ENCODE peak calls at places on chromosomes 13 and 19, in nine cellular contexts. S, B, J, F, V, W, K, P and A are unnamed samples.

GRCh38 chr19:4089400-4089908 is 22.8 kb upstream of the ZBTB7A start:
- DNase-seq in S (no peak), B (no peak), J (no peak), F (peak; percentile 70), V (no peak), W (no peak), K (no peak), P (no peak), A (peak; percentile 78)

GRCh38 chr19:45066921-45067661 is 9.2 kb downstream of the ZNF296 start:
- DNase-seq in S (no peak), B (no peak), J (no peak), F (no peak), V (no peak), W (no peak), K (no peak), P (no peak), A (no peak)

GRCh38 chr13:79995334-79995733 is 345.6 kb downstream of the SPRY2 start:
- DNase-seq in S (no peak), B (no peak), J (no peak), F (no peak), V (no peak), W (peak; percentile 41), K (peak; percentile 66), P (no peak), A (no peak)

GRCh38 chr13:34046457-34046856 is 228.5 kb downstream of the RFC3 start:
- DNase-seq in S (no peak), B (no peak), J (no peak), F (no peak), V (no peak), W (no peak), K (no peak), P (no peak), A (no peak)

GRCh38 chr19:18672044-18672451 is 11.4 kb upstream of the CRTC1 start:
- DNase-seq in S (no peak), B (no peak), J (no peak), F (peak; percentile 74), V (no peak), W (no peak), K (no peak), P (no peak), A (no peak)

GRCh38 chr19:18306903-18307681 is 15.8 kb downstream of the LSM4 start:
- DNase-seq in S (no peak), B (no peak), J (no peak), F (no peak), V (no peak), W (no peak), K (no peak), P (no peak), A (no peak)

GRCh38 chr13:101845501-101846012 is 393.1 kb downstream of the ITGBL1 start:
- DNase-seq in S (no peak), B (no peak), J (no peak), F (no peak), V (peak; percentile 0), W (no peak), K (no peak), P (no peak), A (no peak)

GRCh38 chr19:33402421-33403220 is 29.1 kb downstream of the CEBPG start:
- DNase-seq in S (no peak), B (no peak), J (no peak), F (peak; percentile 50), V (no peak), W (no peak), K (no peak), P (no peak), A (peak; percentile 45)

GRCh38 chr13:61414686-61415664 is 674 bp downstream of the PCDH20 start:
- DNase-seq in S (peak; percentile 76), B (peak; percentile 71), J (no peak), F (peak; percentile 40), V (no peak), W (peak; percentile 45), K (peak; percentile 5), P (no peak), A (peak; percentile 76)

GRCh38 chr13:61410266-61410665 is 5.4 kb downstream of the PCDH20 start:
- DNase-seq in S (no peak), B (no peak), J (no peak), F (no peak), V (no peak), W (no peak), K (no peak), P (no peak), A (no peak)

GRCh38 chr13:61413572-61413971 is 2.1 kb downstream of the PCDH20 start:
- DNase-seq in S (peak; percentile 11), B (peak; percentile 18), J (no peak), F (peak; percentile 30), V (no peak), W (no peak), K (no peak), P (no peak), A (no peak)

GRCh38 chr13:61414136-61414535 is 1.5 kb downstream of the PCDH20 start:
- DNase-seq in S (no peak), B (no peak), J (no peak), F (no peak), V (no peak), W (no peak), K (no peak), P (no peak), A (no peak)

DNA sequence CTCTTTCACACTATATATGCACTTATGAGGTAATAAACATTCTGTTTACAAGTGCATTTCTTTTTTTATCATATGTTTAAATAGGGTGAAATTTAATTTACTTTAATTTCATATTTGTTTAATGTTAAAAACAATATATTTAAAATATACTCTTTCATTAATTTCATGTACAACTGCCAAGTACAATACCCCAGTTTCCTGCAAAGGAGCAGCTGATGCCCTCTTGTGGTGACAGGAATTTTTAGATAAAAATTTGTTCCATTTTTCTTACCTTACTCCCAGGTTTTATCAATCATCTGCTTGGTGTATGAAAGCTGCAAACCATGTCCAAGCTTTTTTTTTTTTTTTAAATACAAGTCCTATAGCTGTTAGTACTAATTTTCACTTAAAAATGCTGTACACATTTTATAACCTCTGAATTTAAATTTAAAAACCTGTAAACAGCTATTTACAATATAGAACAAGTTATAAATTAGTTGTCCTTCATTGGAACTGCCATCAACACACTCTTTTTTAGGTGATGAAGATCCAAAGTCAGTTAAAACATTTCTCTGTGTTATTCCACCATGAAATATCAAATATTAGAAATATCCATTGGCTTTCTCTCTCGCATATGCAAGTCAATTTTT is 4.9 kb downstream of the PCDH20 start:
- DNase-seq in S (peak; percentile 44), B (no peak), J (no peak), F (no peak), V (no peak), W (peak; percentile 11), K (peak; percentile 26), P (no peak), A (no peak)
- TF ChIP-seq CTCF in S (peak; percentile 67), B (peak; percentile 63), J (peak; percentile 12), F (peak; percentile 24), V (no peak), W (peak; percentile 63), K (peak; percentile 41), P (peak; percentile 40), A (peak; percentile 36)

GRCh38 chr13:100510208-100510997 is 78.2 kb downstream of the GGACT start:
- DNase-seq in S (no peak), B (no peak), J (no peak), F (no peak), V (no peak), W (no peak), K (no peak), P (no peak), A (no peak)

GRCh38 chr13:100512422-100512821 is 76.2 kb downstream of the GGACT start:
- DNase-seq in S (no peak), B (no peak), J (no peak), F (no peak), V (no peak), W (no peak), K (peak; percentile 12), P (no peak), A (no peak)

GRCh38 chr13:100513171-100513570 is 75.4 kb downstream of the GGACT start:
- DNase-seq in S (no peak), B (no peak), J (no peak), F (no peak), V (no peak), W (no peak), K (no peak), P (no peak), A (no peak)

GRCh38 chr13:100508996-100509395 is 79.6 kb downstream of the GGACT start:
- DNase-seq in S (no peak), B (no peak), J (no peak), F (no peak), V (no peak), W (no peak), K (no peak), P (no peak), A (no peak)

GRCh38 chr13:100511422-100511821 is 77.2 kb downstream of the GGACT start:
- DNase-seq in S (no peak), B (no peak), J (no peak), F (no peak), V (no peak), W (no peak), K (no peak), P (no peak), A (no peak)
- TF ChIP-seq CTCF in S (no peak), B (no peak), J (no peak), F (no peak), V (no peak), W (no peak), K (no peak), P (no peak), A (no peak)

DNA sequence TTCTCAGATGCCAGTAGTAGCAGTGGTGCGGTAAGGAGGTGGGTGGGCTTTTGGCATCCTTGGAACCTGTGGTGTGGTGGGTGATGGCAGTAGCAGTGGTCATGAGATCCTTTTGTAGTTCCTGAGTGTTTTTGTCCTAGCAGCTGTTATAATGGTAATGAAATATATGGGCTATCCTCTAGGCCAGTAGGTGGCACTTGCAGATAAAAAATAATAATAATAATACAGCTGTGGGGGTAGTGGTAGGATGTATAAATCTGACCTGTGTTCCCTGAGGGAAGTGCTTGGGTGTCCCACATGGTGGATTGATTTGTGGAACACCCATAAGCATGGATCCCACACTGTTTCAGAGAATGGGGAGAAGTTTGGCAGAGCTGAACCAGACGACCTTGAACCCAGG is 334.0 kb downstream of the SLITRK5 start:
- DNase-seq in S (no peak), B (no peak), J (no peak), F (no peak), V (no peak), W (no peak), K (no peak), P (no peak), A (no peak)
- TF ChIP-seq CTCF in S (peak; percentile 16), B (no peak), J (no peak), F (no peak), V (no peak), W (no peak), K (no peak), P (no peak), A (no peak)

DNA sequence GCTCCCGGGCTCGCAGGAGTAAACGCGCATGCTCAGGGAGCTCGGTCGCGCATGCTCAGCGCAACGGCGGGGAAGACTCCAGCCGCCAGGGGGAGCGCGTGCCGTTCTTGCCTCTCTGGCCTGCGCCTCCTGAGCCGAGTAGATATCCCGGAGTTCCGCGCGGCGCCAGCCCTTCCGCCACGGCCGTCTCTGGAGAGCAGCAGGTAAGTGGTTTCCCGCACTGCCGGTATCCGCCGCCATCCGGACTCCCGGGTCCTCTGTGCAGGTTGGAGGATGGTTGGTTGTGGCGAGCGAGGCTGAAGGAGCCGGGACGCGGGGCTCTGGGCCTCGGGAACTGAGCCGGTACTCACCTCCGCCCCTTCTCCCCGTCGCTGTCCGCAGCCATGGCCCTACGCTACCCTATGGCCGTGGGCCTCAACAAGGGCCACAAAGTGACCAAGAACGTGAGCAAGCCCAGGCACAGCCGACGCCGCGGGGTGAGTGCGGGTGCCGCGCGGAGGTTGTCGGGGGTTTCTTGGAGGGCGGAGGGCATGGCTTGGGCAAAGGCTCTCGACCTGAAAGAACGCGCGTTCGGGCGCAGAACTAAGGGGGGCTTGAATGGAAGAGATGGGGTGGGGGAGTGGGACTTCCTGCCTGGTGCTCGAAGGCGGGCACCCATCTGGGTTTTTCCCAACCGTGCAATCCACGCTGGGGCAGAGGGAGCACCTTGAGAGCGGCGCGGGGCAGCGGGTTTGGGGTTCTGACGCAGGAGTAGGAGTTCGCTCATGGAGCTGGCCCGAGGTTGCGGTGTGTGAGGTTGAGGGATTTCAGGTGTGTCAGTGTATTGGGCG is at the start of gene RPL36:
- DNase-seq in S (peak; percentile 99), B (peak; percentile 100), J (peak; percentile 74), F (peak; percentile 99), V (peak; percentile 96), W (peak; percentile 94), K (peak; percentile 98), P (peak; percentile 99), A (peak; percentile 99)
- TF ChIP-seq CTCF in S (peak; percentile 95), B (peak; percentile 75), J (peak; percentile 91), F (peak; percentile 93), V (peak; percentile 79), W (peak; percentile 93), K (peak; percentile 99), P (peak; percentile 98), A (peak; percentile 98)